ENCODE peak calls at places on chromosome 4, in seven cellular contexts. One of them, this sample, is unnamed.

GRCh38 chr4:123706961-123707360 is 310.4 kb downstream of the SPRY1 start:
- DNase-seq in Peyer's patch: no peak
- DNase-seq in prostate gland: no peak
- DNase-seq in transverse colon: no peak
- DNase-seq in ovary: no peak
- DNase-seq in K562: no peak
- DNase-seq in uterus: no peak
- DNase-seq in this sample: no peak

GRCh38 chr4:186701273-186701672 is 22.4 kb downstream of the FAT1 start:
- DNase-seq in Peyer's patch: no peak
- DNase-seq in transverse colon: no peak
- DNase-seq in uterus: no peak
- DNase-seq in prostate gland: peak
- DNase-seq in ovary: peak
- DNase-seq in K562: no peak
- DNase-seq in this sample: no peak

GRCh38 chr4:121900132-121900983 is 30.1 kb upstream of the BBS7 start:
- DNase-seq in K562: peak
- DNase-seq in ovary: no peak
- DNase-seq in prostate gland: peak
- DNase-seq in Peyer's patch: no peak
- DNase-seq in uterus: peak
- DNase-seq in transverse colon: peak
- DNase-seq in this sample: peak

GRCh38 chr4:2320152-2320551 is 58.2 kb upstream of the MXD4 start:
- DNase-seq in Peyer's patch: peak
- DNase-seq in prostate gland: no peak
- DNase-seq in uterus: no peak
- DNase-seq in K562: no peak
- DNase-seq in transverse colon: no peak
- DNase-seq in ovary: no peak
- DNase-seq in this sample: no peak

GRCh38 chr4:141153751-141154510 is 20.7 kb upstream of the RNF150 start:
- DNase-seq in ovary: no peak
- DNase-seq in uterus: peak
- DNase-seq in K562: peak
- DNase-seq in Peyer's patch: no peak
- DNase-seq in prostate gland: peak
- DNase-seq in transverse colon: no peak
- DNase-seq in this sample: peak

GRCh38 chr4:124711469-124712416 is 789 bp downstream of the ANKRD50 start:
- DNase-seq in transverse colon: peak
- DNase-seq in prostate gland: peak
- DNase-seq in ovary: no peak
- DNase-seq in Peyer's patch: peak
- DNase-seq in K562: peak
- DNase-seq in uterus: no peak
- DNase-seq in this sample: peak

GRCh38 chr4:177220376-177220775 is 89.3 kb upstream of the NEIL3 start:
- DNase-seq in Peyer's patch: no peak
- DNase-seq in transverse colon: no peak
- DNase-seq in uterus: no peak
- DNase-seq in prostate gland: no peak
- DNase-seq in ovary: no peak
- DNase-seq in K562: no peak
- DNase-seq in this sample: no peak

GRCh38 chr4:111187108-111187507 is 564.2 kb upstream of the PITX2 start:
- DNase-seq in transverse colon: no peak
- DNase-seq in Peyer's patch: no peak
- DNase-seq in prostate gland: no peak
- DNase-seq in ovary: no peak
- DNase-seq in uterus: no peak
- DNase-seq in K562: no peak
- DNase-seq in this sample: no peak

GRCh38 chr4:113509851-113510250 is 251.7 kb downstream of the CAMK2D start:
- DNase-seq in prostate gland: no peak
- DNase-seq in K562: no peak
- DNase-seq in Peyer's patch: no peak
- DNase-seq in ovary: no peak
- DNase-seq in uterus: no peak
- DNase-seq in transverse colon: no peak
- DNase-seq in this sample: no peak

GRCh38 chr4:37977471-37978452 is 17.6 kb downstream of the PTTG2 start:
- DNase-seq in uterus: peak
- DNase-seq in K562: peak
- DNase-seq in prostate gland: peak
- DNase-seq in ovary: peak
- DNase-seq in transverse colon: peak
- DNase-seq in Peyer's patch: peak
- DNase-seq in this sample: peak

GRCh38 chr4:111937368-111937767 is 207.9 kb upstream of the FAM241A start:
- DNase-seq in Peyer's patch: no peak
- DNase-seq in uterus: no peak
- DNase-seq in K562: no peak
- DNase-seq in transverse colon: no peak
- DNase-seq in prostate gland: no peak
- DNase-seq in ovary: no peak
- DNase-seq in this sample: no peak

GRCh38 chr4:123481034-123481433 is 84.4 kb downstream of the SPRY1 start:
- DNase-seq in ovary: no peak
- DNase-seq in transverse colon: no peak
- DNase-seq in prostate gland: no peak
- DNase-seq in K562: no peak
- DNase-seq in uterus: no peak
- DNase-seq in Peyer's patch: no peak
- DNase-seq in this sample: no peak

GRCh38 chr4:93018243-93018642 is 714.5 kb downstream of the GRID2 start:
- DNase-seq in K562: no peak
- DNase-seq in Peyer's patch: no peak
- DNase-seq in uterus: no peak
- DNase-seq in transverse colon: no peak
- DNase-seq in ovary: no peak
- DNase-seq in prostate gland: no peak
- DNase-seq in this sample: no peak

GRCh38 chr4:64533637-64534036 is 124.4 kb upstream of the TECRL start:
- DNase-seq in K562: no peak
- DNase-seq in uterus: no peak
- DNase-seq in Peyer's patch: no peak
- DNase-seq in prostate gland: no peak
- DNase-seq in ovary: no peak
- DNase-seq in transverse colon: no peak
- DNase-seq in this sample: no peak

GRCh38 chr4:55303818-55304217 is 42.2 kb upstream of the SRD5A3 start:
- DNase-seq in ovary: no peak
- DNase-seq in uterus: no peak
- DNase-seq in K562: no peak
- DNase-seq in prostate gland: no peak
- DNase-seq in Peyer's patch: no peak
- DNase-seq in transverse colon: no peak
- DNase-seq in this sample: no peak

GRCh38 chr4:176276710-176277109 is 7.7 kb upstream of the ASB5 start:
- DNase-seq in ovary: no peak
- DNase-seq in Peyer's patch: no peak
- DNase-seq in uterus: no peak
- DNase-seq in K562: no peak
- DNase-seq in transverse colon: no peak
- DNase-seq in prostate gland: no peak
- DNase-seq in this sample: no peak

GRCh38 chr4:112109455-112110425 is 35.5 kb upstream of the FAM241A start:
- DNase-seq in uterus: no peak
- DNase-seq in prostate gland: no peak
- DNase-seq in Peyer's patch: no peak
- DNase-seq in transverse colon: no peak
- DNase-seq in ovary: no peak
- DNase-seq in K562: no peak
- DNase-seq in this sample: no peak

GRCh38 chr4:185945906-185946305 is 123.0 kb upstream of the TLR3 start:
- DNase-seq in prostate gland: no peak
- DNase-seq in ovary: no peak
- DNase-seq in K562: no peak
- DNase-seq in transverse colon: no peak
- DNase-seq in uterus: no peak
- DNase-seq in Peyer's patch: no peak
- DNase-seq in this sample: no peak

GRCh38 chr4:11367371-11367770 is 61.3 kb downstream of the HS3ST1 start:
- DNase-seq in prostate gland: peak
- DNase-seq in transverse colon: peak
- DNase-seq in K562: no peak
- DNase-seq in ovary: peak
- DNase-seq in uterus: peak
- DNase-seq in Peyer's patch: no peak
- DNase-seq in this sample: no peak

GRCh38 chr4:15164571-15164970 is 162.3 kb downstream of the CPEB2 start:
- DNase-seq in ovary: no peak
- DNase-seq in uterus: no peak
- DNase-seq in Peyer's patch: no peak
- DNase-seq in prostate gland: no peak
- DNase-seq in K562: no peak
- DNase-seq in transverse colon: no peak
- DNase-seq in this sample: no peak

DNA sequence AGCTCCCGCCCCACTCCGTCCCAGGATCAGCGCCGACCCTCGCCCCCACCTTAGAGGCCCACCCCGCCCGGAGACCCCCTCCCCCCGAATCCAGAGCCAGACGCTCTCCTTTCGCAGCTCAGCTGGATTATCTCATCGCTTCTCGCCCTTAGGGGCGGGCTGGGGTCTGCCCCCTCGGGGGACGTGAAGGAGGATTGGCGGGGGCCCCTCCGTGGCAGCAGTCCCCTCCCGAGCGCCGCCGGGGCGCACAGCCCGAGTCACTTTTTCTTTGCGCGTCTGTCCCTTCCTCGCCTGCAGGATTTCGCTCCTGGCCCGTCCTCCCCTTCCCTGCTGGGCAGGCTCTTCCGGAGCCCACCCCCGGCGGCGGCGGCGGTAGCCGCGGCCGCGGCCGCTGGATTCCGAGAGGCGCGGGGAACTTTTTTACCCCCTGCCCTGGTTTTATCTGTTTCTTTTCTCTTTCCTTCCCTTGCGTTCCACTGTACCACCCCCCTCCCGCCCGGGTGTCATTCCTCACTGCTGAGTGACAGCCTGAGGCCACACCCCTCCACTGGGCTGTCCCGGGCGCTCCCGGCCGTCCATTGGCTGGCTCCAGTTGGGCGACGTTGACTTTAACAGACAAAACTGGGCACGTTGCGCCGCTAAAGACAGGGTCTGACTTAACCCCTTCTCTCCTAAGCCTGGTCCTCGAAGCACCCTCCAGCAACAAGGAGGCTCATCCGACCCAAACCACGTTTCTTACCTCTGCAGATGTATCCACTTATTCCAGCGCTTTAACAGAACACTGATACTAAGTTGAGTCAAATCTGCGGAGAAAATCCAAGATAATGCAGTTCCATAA is 467 bp upstream of the NKX3-2 start:
- DNase-seq in ovary: peak
- DNase-seq in Peyer's patch: peak
- DNase-seq in K562: peak
- DNase-seq in transverse colon: peak
- DNase-seq in prostate gland: peak
- DNase-seq in uterus: peak
- DNase-seq in this sample: peak
- TF ChIP-seq POLR2A in ovary: no peak
- TF ChIP-seq POLR2A in Peyer's patch: no peak
- TF ChIP-seq POLR2A in K562: peak
- TF ChIP-seq POLR2A in transverse colon: no peak
- TF ChIP-seq POLR2A in prostate gland: no peak
- TF ChIP-seq POLR2A in uterus: no peak
- TF ChIP-seq POLR2A in this sample: no peak

GRCh38 chr4:188399834-188400233 is 260.6 kb downstream of the TRIML1 start:
- DNase-seq in prostate gland: no peak
- DNase-seq in transverse colon: no peak
- DNase-seq in ovary: no peak
- DNase-seq in K562: no peak
- DNase-seq in Peyer's patch: no peak
- DNase-seq in uterus: no peak
- DNase-seq in this sample: no peak

GRCh38 chr4:188396037-188396436 is 256.8 kb downstream of the TRIML1 start:
- DNase-seq in Peyer's patch: no peak
- DNase-seq in prostate gland: no peak
- DNase-seq in uterus: no peak
- DNase-seq in transverse colon: no peak
- DNase-seq in ovary: no peak
- DNase-seq in K562: no peak
- DNase-seq in this sample: no peak

GRCh38 chr4:188403272-188403671 is 264.0 kb downstream of the TRIML1 start:
- DNase-seq in uterus: no peak
- DNase-seq in prostate gland: no peak
- DNase-seq in ovary: no peak
- DNase-seq in K562: no peak
- DNase-seq in Peyer's patch: no peak
- DNase-seq in transverse colon: no peak
- DNase-seq in this sample: no peak

GRCh38 chr4:188400456-188400855 is 261.2 kb downstream of the TRIML1 start:
- DNase-seq in uterus: no peak
- DNase-seq in Peyer's patch: no peak
- DNase-seq in prostate gland: no peak
- DNase-seq in K562: no peak
- DNase-seq in transverse colon: no peak
- DNase-seq in ovary: no peak
- DNase-seq in this sample: no peak
- TF ChIP-seq POLR2A in uterus: no peak
- TF ChIP-seq POLR2A in Peyer's patch: no peak
- TF ChIP-seq POLR2A in prostate gland: no peak
- TF ChIP-seq POLR2A in K562: no peak
- TF ChIP-seq POLR2A in transverse colon: no peak
- TF ChIP-seq POLR2A in ovary: no peak
- TF ChIP-seq POLR2A in this sample: no peak

DNA sequence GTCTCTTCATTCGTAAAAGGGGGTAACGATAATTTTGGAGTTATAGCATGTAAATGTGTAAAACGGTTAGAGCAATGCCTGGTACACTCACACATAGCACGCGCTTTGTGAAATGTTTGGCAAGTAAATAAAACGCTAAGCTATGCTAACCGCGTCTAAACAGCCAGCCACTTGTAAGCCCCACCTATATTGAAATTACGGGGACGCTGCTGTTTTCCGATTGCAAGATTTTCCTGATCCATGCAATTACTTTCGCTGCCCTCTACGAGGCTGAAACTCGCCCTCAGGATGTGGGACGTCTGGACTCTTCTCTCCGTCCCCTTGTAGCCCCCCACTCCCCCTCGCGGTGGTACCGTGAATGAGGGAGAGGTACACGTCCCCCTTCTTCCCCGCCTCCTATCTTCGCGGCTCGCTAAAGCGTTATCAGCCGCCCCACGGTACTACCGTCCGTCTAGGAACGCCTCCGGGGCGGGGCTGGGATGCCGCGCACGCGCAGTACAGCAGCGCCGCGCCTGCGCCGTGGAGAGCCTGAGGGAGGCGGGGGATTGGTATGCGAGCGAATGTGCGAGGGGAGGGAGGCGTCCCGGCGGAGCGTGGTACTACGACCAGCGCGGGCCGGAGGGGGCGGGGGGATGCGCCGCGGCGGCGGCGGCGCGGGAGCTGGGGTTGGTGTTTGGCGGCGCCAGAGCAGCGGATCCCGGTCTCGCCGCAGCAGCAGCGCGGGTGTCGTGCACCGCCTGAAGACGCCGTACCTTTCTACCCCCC is at the start of gene STIM2:
- DNase-seq in transverse colon: peak
- DNase-seq in uterus: peak
- DNase-seq in K562: peak
- DNase-seq in prostate gland: peak
- DNase-seq in Peyer's patch: peak
- DNase-seq in ovary: peak
- DNase-seq in this sample: peak
- TF ChIP-seq POLR2A in transverse colon: peak
- TF ChIP-seq POLR2A in uterus: peak
- TF ChIP-seq POLR2A in K562: peak
- TF ChIP-seq POLR2A in prostate gland: peak
- TF ChIP-seq POLR2A in Peyer's patch: peak
- TF ChIP-seq POLR2A in ovary: peak
- TF ChIP-seq POLR2A in this sample: peak

GRCh38 chr4:182643801-182644311 is 273.3 kb downstream of the DCTD start:
- DNase-seq in K562: no peak
- DNase-seq in uterus: no peak
- DNase-seq in transverse colon: no peak
- DNase-seq in prostate gland: no peak
- DNase-seq in ovary: no peak
- DNase-seq in Peyer's patch: no peak
- DNase-seq in this sample: no peak
- TF ChIP-seq POLR2A in K562: no peak
- TF ChIP-seq POLR2A in uterus: no peak
- TF ChIP-seq POLR2A in transverse colon: no peak
- TF ChIP-seq POLR2A in prostate gland: no peak
- TF ChIP-seq POLR2A in ovary: no peak
- TF ChIP-seq POLR2A in Peyer's patch: no peak
- TF ChIP-seq POLR2A in this sample: no peak